ENCODE peak calls at places on chromosomes 12 and 14, in eight cellular contexts. H is LoVo; X is effector memory CD8-positive, alpha-beta T cell; W is body of pancreas; C is Daoy; B is progenitor cell of endocrine pancreas; Q is stimulated activated CD4-positive, alpha-beta T cell treated with anti-CD3 and anti-CD28 coated beads, TNF-alpha, amount 100 ng/mL, for 48 hours; F is fibroblast of the conjunctiva. T is an unnamed sample.

GRCh38 chr14:63891148-63891964 is 38.6 kb downstream of the SYNE2 start:
- DNase-seq in H (no peak), Q (no peak), W (peak; percentile 42), F (no peak), X (no peak), C (peak; percentile 13), B (no peak), T (no peak)

GRCh38 chr14:35405304-35405996 is 901 bp upstream of the NFKBIA start:
- DNase-seq in B (no peak), X (no peak), C (no peak), Q (no peak), H (no peak), F (no peak), W (peak; percentile 42), T (no peak)

GRCh38 chr12:101745481-101745880 is 6.2 kb upstream of the SYCP3 start:
- DNase-seq in W (no peak), B (no peak), F (no peak), X (no peak), H (no peak), C (no peak), Q (no peak), T (no peak)

GRCh38 chr12:12024958-12025682 is 45.6 kb upstream of the BCL2L14 start:
- DNase-seq in F (no peak), X (no peak), B (no peak), H (no peak), W (no peak), Q (no peak), C (peak; percentile 12), T (peak; percentile 81)

GRCh38 chr12:109740694-109741245 is 27.1 kb downstream of the FAM222A start:
- DNase-seq in W (peak; percentile 7), B (no peak), H (no peak), F (no peak), Q (no peak), C (no peak), X (no peak), T (peak; percentile 49)

GRCh38 chr14:100898935-100899840 is 4.3 kb downstream of the RTL1 start:
- DNase-seq in H (no peak), X (no peak), C (peak; percentile 0), W (no peak), F (no peak), Q (no peak), B (no peak), T (no peak)

GRCh38 chr12:75960086-75960910 is 71.3 kb downstream of the PHLDA1 start:
- DNase-seq in X (no peak), H (peak; percentile 95), F (no peak), Q (no peak), C (no peak), B (peak; percentile 51), W (peak; percentile 88), T (no peak)

GRCh38 chr14:44170099-44170498 is 337.0 kb downstream of the FSCB start:
- DNase-seq in B (no peak), C (peak; percentile 36), W (no peak), X (no peak), H (peak; percentile 15), F (no peak), Q (no peak), T (no peak)

GRCh38 chr14:47259796-47260195 is 415.6 kb downstream of the MDGA2 start:
- DNase-seq in H (no peak), W (no peak), B (no peak), C (no peak), F (no peak), Q (no peak), X (no peak), T (no peak)

GRCh38 chr12:64207453-64207852 is 14.6 kb downstream of the KICS2 start:
- DNase-seq in F (no peak), B (no peak), H (no peak), Q (no peak), C (no peak), X (no peak), W (no peak), T (no peak)

GRCh38 chr12:47079894-47080724 is at the start of gene AMIGO2:
- DNase-seq in H (peak; percentile 44), B (no peak), X (peak; percentile 27), W (peak; percentile 39), C (peak; percentile 93), Q (no peak), F (no peak), T (peak; percentile 75)

GRCh38 chr14:45810152-45810872 is 557.3 kb upstream of the MIS18BP1 start:
- DNase-seq in F (no peak), Q (no peak), X (no peak), W (no peak), B (no peak), C (no peak), H (no peak), T (no peak)

T was measured in activated effector memory CD4-positive, alpha-beta T cell treated with anti-CD3 and anti-CD28 coated beads, Interleukin-2, amount 50 U/mL, for 16 hours.